ENCODE peak calls at places on chromosomes 1 and 21, in five cellular contexts. Q is kidney; Y is CD8-positive, alpha-beta T cell; P is IMR-90; J is effector memory CD4-positive, alpha-beta T cell. R is an unnamed sample.

GRCh38 chr1:199029401-199029800 is 390.6 kb downstream of the PTPRC start:
- DNase-seq in P (peak; percentile 77), J (no peak), Y (no peak), Q (no peak), R (no peak)

GRCh38 chr1:84570436-84571149 is 3.6 kb downstream of the CTBS start:
- DNase-seq in J (no peak), Y (no peak), P (peak; percentile 57), Q (no peak), R (no peak)

GRCh38 chr1:35808376-35809155 is 750 bp downstream of the AGO4 start:
- DNase-seq in Y (peak; percentile 4), J (no peak), P (no peak), Q (peak; percentile 81), R (no peak)

GRCh38 chr1:23664837-23665795 is 26.5 kb upstream of the RPL11 start:
- DNase-seq in Y (no peak), P (no peak), Q (no peak), J (no peak), R (no peak)

GRCh38 chr1:93578911-93579825 is 102.5 kb downstream of the BCAR3 start:
- DNase-seq in J (no peak), Q (peak; percentile 61), P (no peak), Y (no peak), R (no peak)

GRCh38 chr1:19203440-19203839 is 6.6 kb downstream of the UBR4 start:
- DNase-seq in Q (no peak), Y (no peak), P (peak; percentile 85), J (no peak), R (no peak)

GRCh38 chr1:37478451-37478871 is 4.1 kb downstream of the ZC3H12A start:
- DNase-seq in P (peak; percentile 77), Q (no peak), J (no peak), Y (no peak), R (no peak)

GRCh38 chr21:35943752-35944151 is 116.6 kb downstream of the SETD4 start:
- DNase-seq in Q (no peak), P (no peak), J (no peak), Y (no peak), R (no peak)

GRCh38 chr1:32125313-32125712 is 17.5 kb downstream of the KPNA6 start:
- DNase-seq in Y (no peak), Q (no peak), P (no peak), J (no peak), R (no peak)

GRCh38 chr1:206524739-206525364 is 17.5 kb downstream of the RASSF5 start:
- DNase-seq in P (no peak), Q (no peak), J (no peak), Y (no peak), R (no peak)

GRCh38 chr1:214281902-214282695 is 1.1 kb downstream of the SMYD2 start:
- DNase-seq in Y (no peak), P (peak; percentile 69), J (no peak), Q (no peak), R (no peak)

GRCh38 chr1:43841511-43841910 is 92.1 kb upstream of the ARTN start:
- DNase-seq in P (no peak), Q (no peak), Y (no peak), J (no peak), R (no peak)

GRCh38 chr1:172002725-172003345 is 161.5 kb downstream of the DNM3 start:
- DNase-seq in Y (no peak), P (peak; percentile 73), J (no peak), Q (no peak), R (no peak)

GRCh38 chr1:71080178-71080781 is 555 bp downstream of the ZRANB2 start:
- DNase-seq in Y (no peak), P (peak; percentile 7), J (no peak), Q (no peak), R (no peak)

GRCh38 chr1:175890958-175891357 is 147.6 kb upstream of the TNR start:
- DNase-seq in P (no peak), Q (no peak), J (no peak), Y (no peak), R (no peak)

GRCh38 chr1:1117469-1117831 is 1.6 kb upstream of the C1orf159 start:
- DNase-seq in Y (no peak), Q (peak; percentile 82), J (no peak), P (no peak), R (no peak)

GRCh38 chr1:14707774-14708450 is 109.4 kb downstream of the KAZN start:
- DNase-seq in P (no peak), Y (no peak), Q (peak; percentile 11), J (no peak), R (no peak)

DNA sequence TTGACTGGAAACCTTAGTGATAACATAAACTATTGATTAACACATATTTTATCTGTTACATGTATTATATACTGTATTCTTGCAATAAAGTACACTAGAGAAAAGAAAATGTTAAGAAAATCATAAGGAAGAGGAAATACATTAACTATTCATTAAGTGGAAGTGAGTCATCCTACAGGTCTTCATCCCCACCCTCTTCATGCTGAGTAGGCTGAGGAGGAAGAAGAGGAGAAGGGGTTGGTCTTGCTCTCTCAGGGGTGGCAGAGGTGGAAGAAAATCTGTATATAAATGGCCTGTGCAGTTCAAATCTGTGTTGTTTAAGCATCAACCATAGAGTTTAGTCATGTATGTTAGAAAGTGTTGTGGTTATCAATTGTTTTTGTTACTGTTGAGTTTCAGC is 66.1 kb upstream of the CHODL start:
- DNase-seq in Y (no peak), Q (no peak), P (no peak), J (no peak), R (no peak)
- H3K27ac ChIP-seq in Y (no peak overlapping the region), Q (no peak overlapping the region), P (no peak overlapping the region), J (no peak overlapping the region), R (no peak overlapping the region)

GRCh38 chr1:155228096-155228427 is 19.6 kb downstream of the MTX1 start:
- DNase-seq in Y (no peak), J (no peak), Q (no peak), P (peak; percentile 58), R (no peak)
- H3K4me3 ChIP-seq in Y (peak overlapping the region; percentile 71), J (peak overlapping the region; percentile 57), Q (peak overlapping the region; percentile 74), P (peak overlapping the region; percentile 32), R (peak overlapping the region; percentile 73)

GRCh38 chr1:169111472-169111871 is 5.0 kb downstream of the ATP1B1 start:
- DNase-seq in P (no peak), Q (no peak), J (no peak), Y (no peak), R (no peak)
- H3K4me1 ChIP-seq in P (peaks cover 32% of the 10 kb centered on the region), Q (peaks cover 36% of the 10 kb centered on the region), J (peaks cover 10% of the 10 kb centered on the region), Y (peaks cover 14% of the 10 kb centered on the region), R (peaks cover 23% of the 10 kb centered on the region)

DNA sequence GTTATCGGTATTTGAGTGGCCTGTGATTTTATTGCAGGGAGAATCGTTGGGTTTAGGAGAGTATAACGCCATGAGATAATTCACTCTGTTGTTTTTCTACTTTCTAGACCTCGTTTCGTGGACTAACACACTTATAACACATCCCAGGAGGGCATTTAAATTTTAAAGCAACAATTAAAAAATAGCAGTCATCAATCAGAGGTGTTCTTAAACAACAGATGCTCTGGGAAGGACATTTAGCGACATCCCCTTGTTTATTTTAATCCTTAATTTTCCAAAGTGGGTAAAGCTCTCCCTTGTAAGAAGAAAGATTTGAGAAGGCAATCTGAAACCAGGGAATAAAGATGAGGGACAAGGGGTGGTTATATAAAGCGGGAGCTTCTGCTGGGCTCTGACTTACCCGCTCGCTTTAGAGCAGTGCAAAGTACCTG is 4.9 kb downstream of the PBX1 start:
- DNase-seq in Q (no peak), J (no peak), P (no peak), Y (no peak), R (no peak)
- H3K27ac ChIP-seq in Q (peak overlapping the region; percentile 35), J (no peak overlapping the region), P (peak overlapping the region; percentile 54), Y (no peak overlapping the region), R (peak overlapping the region; percentile 67)

DNA sequence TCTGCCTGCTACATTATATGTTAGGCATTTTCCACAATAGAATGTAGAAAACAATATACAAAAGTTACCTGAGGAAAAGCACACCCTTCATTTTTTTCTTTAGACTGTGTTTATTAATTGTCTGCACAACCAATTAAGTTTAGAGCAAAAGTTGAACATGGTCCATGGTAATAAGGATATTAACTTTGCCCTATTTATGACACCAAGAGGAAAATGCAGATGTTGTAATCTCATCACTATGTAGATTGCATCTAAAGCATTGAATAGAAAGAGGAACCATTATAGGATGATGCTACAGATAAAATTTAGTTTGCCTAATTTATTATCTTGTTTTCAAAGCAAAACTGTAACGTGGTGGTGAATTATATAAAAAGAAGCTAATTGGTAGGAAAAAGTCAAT is 59.7 kb upstream of the IGSF5 start:
- DNase-seq in J (no peak), Y (no peak), P (no peak), Q (no peak), R (no peak)
- H3K4me3 ChIP-seq in J (no peak overlapping the region), Y (no peak overlapping the region), P (no peak overlapping the region), Q (no peak overlapping the region), R (no peak overlapping the region)

GRCh38 chr1:234975941-234976871 is 152.4 kb downstream of the TOMM20 start:
- DNase-seq in Y (no peak), J (no peak), Q (peak; percentile 47), P (no peak), R (no peak)
- H3K4me1 ChIP-seq in Y (peaks cover 37% of the 10 kb centered on the region), J (peaks cover 58% of the 10 kb centered on the region), Q (peaks cover 77% of the 10 kb centered on the region), P (peaks cover 54% of the 10 kb centered on the region), R (peaks cover 60% of the 10 kb centered on the region)

GRCh38 chr1:155253797-155254196 is 1.5 kb downstream of the ENTREP3 start:
- DNase-seq in Q (peak; percentile 60), J (no peak), P (peak; percentile 21), Y (no peak), R (no peak)
- H3K27ac ChIP-seq in Q (no peak overlapping the region), J (no peak overlapping the region), P (peak overlapping the region; percentile 71), Y (no peak overlapping the region), R (peak overlapping the region; percentile 99)

GRCh38 chr1:77281491-77282186 is at the start of gene AK5:
- DNase-seq in Y (peak; percentile 13), P (peak; percentile 48), J (no peak), Q (peak; percentile 77), R (no peak)

GRCh38 chr1:77282866-77283539 is 1.2 kb downstream of the AK5 start:
- DNase-seq in Y (no peak), P (peak; percentile 5), Q (no peak), J (no peak), R (no peak)

GRCh38 chr1:77280962-77281361 is 857 bp upstream of the AK5 start:
- DNase-seq in Q (no peak), P (no peak), Y (no peak), J (no peak), R (no peak)

GRCh38 chr1:77282187-77282865 is 507 bp downstream of the AK5 start:
- DNase-seq in Q (peak; percentile 71), J (no peak), P (peak; percentile 35), Y (peak; percentile 12), R (no peak)

GRCh38 chr1:77283701-77284425 is 2.0 kb downstream of the AK5 start:
- DNase-seq in J (no peak), P (peak; percentile 18), Q (no peak), Y (no peak), R (no peak)
- H3K4me3 ChIP-seq in J (no peak overlapping the region), P (peak overlapping the region; percentile 91), Q (no peak overlapping the region), Y (no peak overlapping the region), R (no peak overlapping the region)

GRCh38 chr1:41502912-41503311 is 18.4 kb upstream of the EDN2 start:
- DNase-seq in J (no peak), Y (no peak), Q (no peak), P (no peak), R (no peak)
- H3K4me1 ChIP-seq in J (no peaks in the 10 kb centered on the region), Y (no peaks in the 10 kb centered on the region), Q (peaks cover 16% of the 10 kb centered on the region), P (peaks cover 2% of the 10 kb centered on the region), R (peaks cover 47% of the 10 kb centered on the region)

R was measured in esophagus squamous epithelium.